ENCODE peak calls at places on chromosomes 6 and 20, in seven cellular contexts. U, I, M, J, Y, S and N are unnamed samples.

GRCh38 chr20:47440857-47441773 is 60.6 kb upstream of the NCOA3 start:
- DNase-seq in I (no peak), J (no peak), M (no peak), Y (peak; percentile 6), U (no peak), S (no peak), N (peak; percentile 27)

GRCh38 chr6:47413752-47414516 is 63.7 kb upstream of the CD2AP start:
- DNase-seq in Y (peak; percentile 76), J (peak; percentile 54), M (peak; percentile 61), S (no peak), I (peak; percentile 35), U (peak; percentile 40), N (peak; percentile 7)

GRCh38 chr6:169291639-169292339 is 38.1 kb upstream of the THBS2 start:
- DNase-seq in Y (no peak), S (no peak), M (no peak), U (no peak), J (no peak), I (no peak), N (no peak)

GRCh38 chr6:169045486-169045885 is 208.2 kb downstream of the THBS2 start:
- DNase-seq in S (no peak), M (no peak), I (no peak), J (no peak), Y (no peak), U (no peak), N (peak; percentile 96)

GRCh38 chr20:63979549-63980316 is at the start of gene SAMD10:
- DNase-seq in J (no peak), I (peak; percentile 56), U (no peak), S (peak; percentile 30), M (no peak), Y (peak; percentile 32), N (peak; percentile 51)

GRCh38 chr6:40713002-40713719 is 126.0 kb upstream of the LRFN2 start:
- DNase-seq in Y (no peak), J (peak; percentile 54), M (peak; percentile 6), S (no peak), U (peak; percentile 20), I (no peak), N (no peak)

GRCh38 chr20:835220-836045 is 1.9 kb downstream of the FAM110A start:
- DNase-seq in J (peak; percentile 47), S (no peak), U (no peak), M (no peak), Y (no peak), I (peak; percentile 61), N (peak; percentile 9)

GRCh38 chr6:73203098-73203497 is 22.2 kb downstream of the KHDC1L start:
- DNase-seq in S (no peak), Y (no peak), J (no peak), U (no peak), M (no peak), I (no peak), N (no peak)

GRCh38 chr6:89297695-89298351 is 17.3 kb downstream of the GABRR2 start:
- DNase-seq in M (no peak), I (peak; percentile 62), U (peak; percentile 97), S (no peak), J (peak; percentile 90), Y (peak; percentile 94), N (peak; percentile 93)

GRCh38 chr6:140462495-140463311 is 1088.3 kb upstream of the CITED2 start:
- DNase-seq in I (no peak), J (no peak), S (no peak), M (peak; percentile 88), Y (peak; percentile 54), U (no peak), N (no peak)

GRCh38 chr6:126661646-126662045 is 321.7 kb downstream of the CENPW start:
- DNase-seq in J (no peak), I (no peak), S (no peak), M (no peak), Y (peak; percentile 45), U (peak; percentile 57), N (no peak)

GRCh38 chr20:37237656-37238055 is 24.0 kb downstream of the GHRH start:
- DNase-seq in J (no peak), S (no peak), I (no peak), Y (no peak), U (no peak), M (no peak), N (no peak)

GRCh38 chr6:129105035-129105434 is 222.1 kb downstream of the LAMA2 start:
- DNase-seq in M (no peak), S (no peak), Y (peak; percentile 67), U (no peak), I (no peak), J (no peak), N (no peak)

GRCh38 chr6:38957426-38957825 is 91.2 kb upstream of the GLP1R start:
- DNase-seq in S (no peak), U (no peak), J (no peak), M (no peak), Y (no peak), I (no peak), N (no peak)

GRCh38 chr6:18978330-18979128 is 591.4 kb downstream of the RNF144B start:
- DNase-seq in S (no peak), I (no peak), U (peak; percentile 89), J (no peak), M (peak; percentile 73), Y (peak; percentile 28), N (no peak)

GRCh38 chr6:73451166-73452106 is 661 bp downstream of the CGAS start:
- DNase-seq in U (peak; percentile 25), I (peak; percentile 38), Y (peak; percentile 38), M (peak; percentile 64), S (no peak), J (no peak), N (peak; percentile 70)

GRCh38 chr20:5918856-5919633 is 31.3 kb downstream of the TRMT6 start:
- DNase-seq in U (peak; percentile 42), Y (peak; percentile 59), S (no peak), M (peak; percentile 25), I (no peak), J (no peak), N (peak; percentile 29)

GRCh38 chr6:161727063-161727462 is 453.2 kb upstream of the AGPAT4 start:
- DNase-seq in Y (no peak), U (no peak), S (no peak), I (no peak), M (no peak), J (no peak), N (no peak)

GRCh38 chr6:139568157-139568955 is 193.9 kb upstream of the CITED2 start:
- DNase-seq in M (no peak), J (no peak), Y (peak; percentile 22), I (no peak), S (no peak), U (no peak), N (no peak)

GRCh38 chr20:14632906-14633305 is 295.5 kb upstream of the FLRT3 start:
- DNase-seq in U (no peak), S (no peak), M (no peak), Y (no peak), I (no peak), J (no peak), N (no peak)

GRCh38 chr6:165616116-165616515 is 46.9 kb downstream of the PDE10A start:
- DNase-seq in J (no peak), S (no peak), Y (peak; percentile 64), I (no peak), U (peak; percentile 76), M (no peak), N (no peak)

GRCh38 chr6:54730767-54731665 is 115.6 kb upstream of the FAM83B start:
- DNase-seq in S (no peak), Y (no peak), I (no peak), M (no peak), U (no peak), J (no peak), N (no peak)

GRCh38 chr6:35647400-35647799 is 41.3 kb downstream of the FKBP5 start:
- DNase-seq in J (no peak), U (no peak), Y (no peak), S (no peak), M (no peak), I (no peak), N (no peak)

GRCh38 chr6:111481836-111482235 is 1.2 kb downstream of the REV3L start:
- DNase-seq in Y (no peak), U (no peak), M (no peak), J (no peak), S (no peak), I (no peak), N (no peak)

GRCh38 chr6:148343383-148343782 is 745 bp downstream of the SASH1 start:
- DNase-seq in M (no peak), I (no peak), U (no peak), S (no peak), J (no peak), Y (no peak), N (no peak)

GRCh38 chr20:51497542-51498467 is 44.7 kb downstream of the NFATC2 start:
- DNase-seq in I (no peak), S (no peak), U (no peak), M (no peak), J (no peak), Y (no peak), N (no peak)

GRCh38 chr6:39755231-39755630 is 30.0 kb upstream of the KIF6 start:
- DNase-seq in J (no peak), S (no peak), I (no peak), U (peak; percentile 69), Y (peak; percentile 10), M (no peak), N (no peak)

GRCh38 chr6:16752206-16752867 is 8.9 kb downstream of the ATXN1 start:
- DNase-seq in I (no peak), U (peak; percentile 78), Y (peak; percentile 91), S (no peak), J (no peak), M (no peak), N (peak; percentile 17)